ENCODE peak calls at places on chromosome 12, in ten cellular contexts. B is EL; Q is germinal center; I is HuH-7; S is activated CD4-positive, alpha-beta T cell treated with anti-CD3 and anti-CD28 coated beads, Interleukin-2, amount 50 U/mL, for 4 hours; H is left ventricle myocardium inferior; J is HEK293T; N is endodermal cell; R is testis; D is NCI-H2081. A is an unnamed sample.

GRCh38 chr12:124939428-124940142 is 25.1 kb upstream of the UBC start:
- DNase-seq in S (peak; percentile 87), H (peak; percentile 85), I (no peak), D (no peak), B (peak; percentile 97), Q (peak; percentile 50), J (peak; percentile 78), R (peak; percentile 87), N (peak; percentile 99), A (peak; percentile 96)

GRCh38 chr12:10069099-10069498 is 29.7 kb downstream of the CLEC1A start:
- DNase-seq in B (peak; percentile 75), S (no peak), H (no peak), Q (no peak), J (no peak), N (no peak), I (no peak), R (no peak), D (no peak), A (no peak)

GRCh38 chr12:84329933-84330332 is 582.7 kb downstream of the SLC6A15 start:
- DNase-seq in R (no peak), H (no peak), N (no peak), B (no peak), Q (no peak), D (no peak), J (peak; percentile 23), I (no peak), S (no peak), A (no peak)

GRCh38 chr12:57016348-57016747 is at the start of gene TAC3:
- DNase-seq in H (no peak), Q (no peak), J (no peak), D (no peak), R (no peak), S (no peak), B (no peak), I (peak; percentile 34), N (peak; percentile 84), A (peak; percentile 47)

GRCh38 chr12:77559400-77560074 is 271.2 kb upstream of the NAV3 start:
- DNase-seq in B (no peak), I (no peak), D (no peak), S (no peak), N (no peak), R (no peak), J (no peak), H (no peak), Q (no peak), A (no peak)

GRCh38 chr12:54549774-54550451 is 512 bp downstream of the PDE1B start:
- DNase-seq in Q (no peak), N (no peak), S (peak; percentile 19), D (no peak), R (no peak), B (peak; percentile 21), H (no peak), I (no peak), J (no peak), A (no peak)

GRCh38 chr12:5022465-5023061 is 21.1 kb upstream of the KCNA5 start:
- DNase-seq in I (peak; percentile 70), N (peak; percentile 93), H (no peak), R (peak; percentile 30), B (peak; percentile 42), J (peak; percentile 75), Q (peak; percentile 75), S (peak; percentile 4), D (peak; percentile 36), A (peak; percentile 82)

GRCh38 chr12:123163227-123163626 is 12.3 kb upstream of the PITPNM2 start:
- DNase-seq in R (no peak), H (no peak), S (no peak), J (no peak), N (no peak), I (no peak), D (no peak), B (no peak), Q (no peak), A (no peak)

GRCh38 chr12:132014092-132014914 is 64.6 kb downstream of the EP400 start:
- DNase-seq in J (no peak), S (no peak), D (no peak), Q (no peak), R (no peak), I (no peak), N (no peak), B (peak; percentile 51), H (no peak), A (no peak)

GRCh38 chr12:48489012-48489411 is 6.7 kb downstream of the C12orf54 start:
- DNase-seq in J (no peak), B (peak; percentile 13), D (no peak), I (no peak), H (no peak), N (no peak), R (no peak), S (no peak), Q (no peak), A (no peak)

GRCh38 chr12:39595923-39596322 is 23.7 kb downstream of the ABCD2 start:
- DNase-seq in I (no peak), J (no peak), S (no peak), R (no peak), B (no peak), H (no peak), Q (no peak), D (no peak), N (no peak), A (no peak)

GRCh38 chr12:66552753-66553152 is 126.1 kb downstream of the GRIP1 start:
- DNase-seq in R (no peak), B (peak; percentile 4), D (no peak), N (no peak), J (no peak), S (no peak), I (no peak), Q (no peak), H (no peak), A (no peak)

GRCh38 chr12:124750787-124751471 is 112.7 kb downstream of the SCARB1 start:
- DNase-seq in D (no peak), N (peak; percentile 93), H (no peak), R (no peak), B (no peak), Q (no peak), I (no peak), J (no peak), S (no peak), A (peak; percentile 79)

GRCh38 chr12:127125607-127126259 is 1141.2 kb upstream of the TMEM132C start:
- DNase-seq in Q (no peak), S (no peak), D (no peak), I (peak; percentile 12), H (no peak), N (peak; percentile 58), J (no peak), B (peak; percentile 90), R (no peak), A (no peak)

GRCh38 chr12:18849080-18849479 is 111.2 kb downstream of the CAPZA3 start:
- DNase-seq in I (no peak), N (no peak), S (no peak), R (no peak), Q (no peak), H (no peak), B (peak; percentile 8), J (no peak), D (no peak), A (no peak)

GRCh38 chr12:113235976-113236375 is 14.7 kb downstream of the TPCN1 start:
- DNase-seq in D (no peak), J (no peak), S (no peak), R (no peak), I (no peak), Q (no peak), B (no peak), N (no peak), H (no peak), A (no peak)

GRCh38 chr12:93237235-93237915 is 140.3 kb upstream of the NUDT4 start:
- DNase-seq in B (no peak), J (no peak), N (no peak), R (no peak), D (no peak), H (peak; percentile 32), S (no peak), Q (no peak), I (no peak), A (no peak)

GRCh38 chr12:46332260-46332659 is 40.3 kb downstream of the SLC38A2 start:
- DNase-seq in J (no peak), R (no peak), H (no peak), D (no peak), S (no peak), B (peak; percentile 88), N (no peak), Q (no peak), I (no peak), A (no peak)

GRCh38 chr12:109685574-109686447 is 27.8 kb upstream of the FAM222A start:
- DNase-seq in R (peak; percentile 85), I (no peak), B (no peak), J (no peak), N (no peak), H (no peak), D (no peak), S (no peak), Q (no peak), A (no peak)

GRCh38 chr12:56358836-56359532 is 923 bp downstream of the STAT2 start:
- DNase-seq in R (no peak), N (peak; percentile 44), Q (no peak), I (no peak), J (no peak), D (no peak), B (peak; percentile 84), H (no peak), S (no peak), A (no peak)

GRCh38 chr12:30296486-30296885 is 399.2 kb downstream of the IPO8 start:
- DNase-seq in D (no peak), B (no peak), J (no peak), H (no peak), N (no peak), R (no peak), I (no peak), Q (no peak), S (no peak), A (no peak)

GRCh38 chr12:114508529-114509129 is 102.7 kb upstream of the TBX5 start:
- DNase-seq in Q (peak; percentile 53), D (peak; percentile 7), H (peak; percentile 45), I (peak; percentile 46), S (peak; percentile 40), B (peak; percentile 71), J (peak; percentile 75), R (peak; percentile 90), N (peak; percentile 96), A (peak; percentile 88)

GRCh38 chr12:10027311-10028099 is 3.0 kb upstream of the CLEC9A start:
- DNase-seq in N (no peak), J (no peak), B (peak; percentile 67), S (no peak), Q (no peak), I (no peak), D (no peak), H (no peak), R (no peak), A (no peak)

GRCh38 chr12:117699118-117699517 is 269.7 kb downstream of the KSR2 start:
- DNase-seq in J (no peak), N (no peak), D (no peak), B (no peak), H (no peak), I (no peak), S (no peak), R (no peak), Q (no peak), A (no peak)

GRCh38 chr12:38585090-38585489 is 268.5 kb downstream of the ALG10B start:
- DNase-seq in B (no peak), S (no peak), N (no peak), R (no peak), H (no peak), I (no peak), D (no peak), J (no peak), Q (no peak), A (no peak)

GRCh38 chr12:19546611-19547162 is 107.4 kb downstream of the AEBP2 start:
- DNase-seq in I (no peak), D (no peak), B (peak; percentile 37), R (no peak), J (no peak), S (no peak), Q (no peak), H (no peak), N (no peak), A (no peak)

GRCh38 chr12:109458086-109458485 is 19.0 kb downstream of the KCTD10 start:
- DNase-seq in J (no peak), D (no peak), N (no peak), I (no peak), H (no peak), Q (no peak), R (no peak), B (peak; percentile 41), S (no peak), A (no peak)

GRCh38 chr12:51852404-51853137 is 4.1 kb upstream of the FIGNL2 start:
- DNase-seq in B (no peak), N (peak; percentile 49), I (no peak), D (no peak), H (no peak), Q (no peak), J (no peak), R (no peak), S (no peak), A (peak; percentile 67)